ENCODE peak calls at places on chromosomes 5 and 9, in nine cellular contexts. F, X, S, C, M, K, Y, J and T are unnamed samples.

GRCh38 chr9:107548298-107549142 is 59.0 kb upstream of the KLF4 start:
- DNase-seq in F (no peak), X (peak), S (no peak), C (no peak), M (peak), K (no peak), Y (peak), J (no peak), T (no peak)

GRCh38 chr5:96339862-96340261 is 93.2 kb downstream of the PCSK1 start:
- DNase-seq in F (no peak), X (no peak), S (no peak), C (no peak), M (no peak), K (no peak), Y (no peak), J (no peak), T (no peak)

GRCh38 chr9:130034570-130034969 is 8.4 kb downstream of the FNBP1 start:
- DNase-seq in F (no peak), X (peak), S (no peak), C (no peak), M (peak), K (no peak), Y (peak), J (no peak), T (no peak)

GRCh38 chr5:13943691-13944090 is 797 bp downstream of the DNAH5 start:
- DNase-seq in F (no peak), X (no peak), S (no peak), C (no peak), M (peak), K (no peak), Y (no peak), J (no peak), T (no peak)

GRCh38 chr9:105413486-105414068 is 34.3 kb upstream of the FSD1L start:
- DNase-seq in F (no peak), X (no peak), S (peak), C (peak), M (peak), K (no peak), Y (peak), J (no peak), T (no peak)

GRCh38 chr5:142192799-142193428 is 84.3 kb downstream of the NDFIP1 start:
- DNase-seq in F (no peak), X (no peak), S (no peak), C (no peak), M (no peak), K (no peak), Y (no peak), J (no peak), T (no peak)

GRCh38 chr9:34084562-34084961 is 35.9 kb upstream of the UBAP2 start:
- DNase-seq in F (no peak), X (no peak), S (no peak), C (no peak), M (peak), K (peak), Y (peak), J (no peak), T (no peak)

GRCh38 chr9:8845376-8845775 is 1045.8 kb upstream of the DMAC1 start:
- DNase-seq in F (peak), X (no peak), S (no peak), C (no peak), M (no peak), K (no peak), Y (no peak), J (no peak), T (no peak)

GRCh38 chr9:130239741-130240241 is 25.8 kb upstream of the HMCN2 start:
- DNase-seq in F (no peak), X (no peak), S (peak), C (no peak), M (peak), K (no peak), Y (no peak), J (no peak), T (peak)

GRCh38 chr5:175392236-175392635 is 51.7 kb downstream of the DRD1 start:
- DNase-seq in F (no peak), X (no peak), S (no peak), C (no peak), M (no peak), K (no peak), Y (no peak), J (no peak), T (no peak)

GRCh38 chr5:171427318-171428167 is 8.1 kb downstream of the FGF18 start:
- DNase-seq in F (peak), X (no peak), S (no peak), C (peak), M (no peak), K (peak), Y (no peak), J (no peak), T (no peak)

GRCh38 chr5:57538341-57538955 is 55.8 kb upstream of the ACTBL2 start:
- DNase-seq in F (no peak), X (peak), S (no peak), C (no peak), M (peak), K (no peak), Y (peak), J (no peak), T (no peak)

GRCh38 chr5:69024241-69024651 is 69.6 kb upstream of the SLC30A5 start:
- DNase-seq in F (no peak), X (no peak), S (peak), C (peak), M (peak), K (no peak), Y (peak), J (no peak), T (peak)

GRCh38 chr5:65903581-65903980 is 22.8 kb upstream of the ERBIN start:
- DNase-seq in F (no peak), X (no peak), S (no peak), C (no peak), M (peak), K (no peak), Y (no peak), J (no peak), T (no peak)

GRCh38 chr5:83050723-83051340 is 26.4 kb downstream of the TMEM167A start:
- DNase-seq in F (no peak), X (no peak), S (no peak), C (no peak), M (no peak), K (no peak), Y (no peak), J (no peak), T (no peak)

GRCh38 chr5:150092159-150092787 is 5.9 kb upstream of the CSF1R start:
- DNase-seq in F (no peak), X (no peak), S (no peak), C (no peak), M (no peak), K (no peak), Y (no peak), J (no peak), T (peak)

GRCh38 chr5:173452098-173452497 is 123.9 kb upstream of the STC2 start:
- DNase-seq in F (no peak), X (no peak), S (no peak), C (peak), M (peak), K (no peak), Y (peak), J (no peak), T (no peak)

GRCh38 chr9:35349287-35349990 is 140.5 kb upstream of the RUSC2 start:
- DNase-seq in F (no peak), X (no peak), S (no peak), C (no peak), M (no peak), K (no peak), Y (no peak), J (peak), T (no peak)

GRCh38 chr5:173542964-173543363 is 73.5 kb downstream of the BOD1 start:
- DNase-seq in F (no peak), X (no peak), S (no peak), C (no peak), M (no peak), K (no peak), Y (no peak), J (no peak), T (no peak)

GRCh38 chr5:64768358-64769312 is at the start of the genes CWC27 and SREK1IP1:
- DNase-seq in F (peak), X (peak), S (peak), C (peak), M (peak), K (peak), Y (peak), J (peak), T (peak)
- TF ChIP-seq CTCF in F (no peak), X (peak), S (peak), C (peak), M (peak), K (peak), Y (peak), J (no peak), T (no peak)

GRCh38 chr9:37972346-37972745 is 68.4 kb upstream of the SLC25A51 start:
- DNase-seq in F (no peak), X (no peak), S (no peak), C (no peak), M (peak), K (no peak), Y (peak), J (peak), T (no peak)
- TF ChIP-seq CTCF in F (no peak), X (peak), S (peak), C (peak), M (peak), K (no peak), Y (peak), J (no peak), T (no peak)

GRCh38 chr9:27726244-27727141 is 153.2 kb upstream of the C9orf72 start:
- DNase-seq in F (peak), X (peak), S (peak), C (peak), M (peak), K (peak), Y (peak), J (no peak), T (peak)
- TF ChIP-seq CTCF in F (peak), X (peak), S (peak), C (peak), M (peak), K (peak), Y (peak), J (peak), T (peak)

DNA sequence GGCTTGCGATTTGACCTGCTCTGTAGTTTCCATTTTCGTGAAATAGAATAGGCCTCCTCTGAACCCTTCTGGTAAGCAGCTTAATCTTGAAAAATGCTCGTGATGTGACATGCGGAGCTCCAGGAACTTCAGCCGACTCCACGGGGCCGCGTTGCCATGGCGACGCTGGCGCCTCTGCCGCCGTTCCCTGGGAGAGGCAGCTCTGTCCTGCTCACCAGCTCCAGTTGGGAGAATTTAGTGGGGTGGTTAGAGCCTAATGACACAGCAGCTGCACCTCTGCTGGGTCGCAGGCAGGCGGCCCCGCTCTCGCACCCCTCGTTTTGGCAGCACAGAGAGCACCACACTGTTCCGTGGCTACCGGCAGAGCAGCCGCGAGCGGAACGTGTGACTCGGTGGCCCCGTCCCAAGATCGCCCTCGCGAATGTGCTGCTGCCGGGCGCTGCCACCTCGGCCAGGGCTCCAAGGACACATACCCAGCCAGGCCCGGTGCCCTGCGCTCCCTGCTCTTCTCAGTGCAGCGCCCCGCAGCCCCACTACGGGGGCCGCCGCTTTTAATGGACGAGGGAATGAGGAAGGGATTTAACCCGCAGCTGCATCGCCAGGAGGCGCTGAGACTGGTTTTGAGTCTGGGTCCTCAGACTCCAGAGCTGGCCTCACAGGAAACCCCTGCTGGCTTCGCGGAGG is 131.2 kb upstream of the LMX1B start:
- DNase-seq in F (peak), X (no peak), S (peak), C (peak), M (peak), K (peak), Y (peak), J (no peak), T (no peak)
- TF ChIP-seq CTCF in F (no peak), X (no peak), S (peak), C (no peak), M (no peak), K (no peak), Y (peak), J (no peak), T (no peak)

GRCh38 chr5:124652514-124652819 is 94.0 kb downstream of the ZNF608 start:
- DNase-seq in F (no peak), X (no peak), S (no peak), C (no peak), M (no peak), K (no peak), Y (no peak), J (no peak), T (no peak)

GRCh38 chr5:124649548-124650501 is 96.6 kb downstream of the ZNF608 start:
- DNase-seq in F (peak), X (peak), S (no peak), C (peak), M (peak), K (peak), Y (peak), J (no peak), T (peak)

GRCh38 chr5:124650960-124651662 is 95.3 kb downstream of the ZNF608 start:
- DNase-seq in F (no peak), X (peak), S (no peak), C (no peak), M (no peak), K (no peak), Y (peak), J (no peak), T (no peak)

GRCh38 chr5:124652892-124653441 is 93.5 kb downstream of the ZNF608 start:
- DNase-seq in F (no peak), X (no peak), S (no peak), C (no peak), M (no peak), K (no peak), Y (no peak), J (no peak), T (no peak)

DNA sequence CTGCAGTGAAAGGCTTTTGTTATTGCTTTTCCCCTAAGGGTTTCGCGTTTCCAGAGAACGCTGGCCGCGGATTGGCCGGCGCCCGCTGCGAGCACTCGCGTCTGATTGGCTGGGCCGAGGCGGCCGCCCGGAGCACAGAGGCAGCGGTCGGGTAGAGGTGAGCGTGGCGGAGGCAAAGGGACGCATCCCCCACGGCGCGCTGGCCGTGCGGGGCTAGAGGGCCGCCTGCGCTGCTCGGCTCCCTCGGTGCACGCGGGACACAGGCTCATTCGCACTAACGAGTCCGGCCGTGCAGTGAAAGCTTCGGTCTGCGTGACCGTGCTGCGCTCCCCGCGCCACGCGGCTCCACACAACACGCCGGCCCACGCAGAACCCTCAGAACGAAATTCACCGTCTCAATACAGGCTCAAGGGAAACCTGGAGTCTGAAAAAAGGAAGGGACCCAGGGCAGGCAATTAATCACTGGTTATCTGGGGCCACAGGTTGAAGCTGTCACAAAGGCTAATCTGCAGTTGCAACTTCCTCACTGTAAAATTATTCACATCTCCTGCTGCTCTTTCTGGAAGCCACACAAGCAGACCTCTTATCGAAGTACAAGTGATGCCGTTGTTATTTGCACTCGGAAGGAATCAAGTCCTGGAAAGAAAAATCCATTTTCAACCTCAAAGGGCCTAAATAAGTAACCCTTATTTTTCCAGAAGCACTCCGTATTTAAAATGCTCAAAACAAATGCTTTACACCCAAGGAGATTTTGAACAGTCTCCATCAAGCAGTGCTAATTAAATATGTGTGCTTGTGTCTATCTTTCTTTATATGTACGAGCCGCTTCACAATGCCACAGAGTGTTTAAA is 94.6 kb downstream of the ZNF608 start:
- DNase-seq in F (peak), X (peak), S (peak), C (peak), M (peak), K (peak), Y (peak), J (peak), T (peak)
- TF ChIP-seq CTCF in F (no peak), X (no peak), S (no peak), C (no peak), M (no peak), K (no peak), Y (no peak), J (no peak), T (no peak)

DNA sequence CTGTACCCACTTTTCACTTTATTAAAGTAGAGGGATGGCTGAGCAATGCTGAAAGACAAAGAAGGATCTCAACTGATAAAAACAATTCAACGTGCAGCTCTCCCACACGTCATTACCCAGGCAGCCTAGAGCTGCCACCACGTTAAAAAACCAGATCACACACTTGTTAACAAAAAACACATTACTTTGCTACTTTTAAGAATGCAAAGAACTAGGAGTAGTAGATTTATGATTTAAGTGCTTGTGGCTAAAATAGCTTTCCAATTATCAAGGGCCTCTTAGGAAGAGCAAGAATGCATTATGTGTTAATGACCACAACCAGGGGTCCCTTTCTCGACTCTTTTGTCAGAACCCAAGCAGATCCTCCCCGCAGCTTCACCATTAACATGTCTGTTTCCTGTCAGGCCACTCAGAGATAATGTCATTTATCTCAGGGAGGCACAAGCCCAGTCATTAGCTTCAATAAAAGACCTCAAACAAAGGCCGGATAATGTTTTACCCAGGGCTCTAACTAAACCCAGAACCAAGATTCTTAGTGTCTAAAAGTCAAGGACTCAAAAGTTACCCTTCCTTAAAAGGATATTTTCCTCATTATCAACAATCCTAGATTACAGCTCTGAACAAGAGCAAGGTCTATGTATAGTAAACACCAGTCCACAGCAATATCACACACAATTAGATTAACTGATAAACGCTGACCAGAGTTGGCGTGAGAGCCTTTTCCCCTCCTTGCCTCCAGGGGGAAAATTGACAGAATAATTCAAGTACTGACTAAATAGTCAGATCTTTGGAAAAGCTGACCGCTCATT is 7.5 kb downstream of the ZNF608 start:
- DNase-seq in F (no peak), X (no peak), S (peak), C (peak), M (peak), K (no peak), Y (no peak), J (no peak), T (no peak)
- TF ChIP-seq CTCF in F (no peak), X (no peak), S (peak), C (no peak), M (peak), K (no peak), Y (no peak), J (no peak), T (no peak)